ENCODE peak calls at places on chromosomes 6 and 20, in eight cellular contexts. X is SW 1271, N is T-helper 9 cell, E is germinal center, M is uterus, P is tibial nerve, S is GM13976, K is GM03348. Y is an unnamed sample.

GRCh38 chr6:132872923-132873322 is 58.6 kb downstream of the RPS12 start:
- DNase-seq in X (no peak), N (no peak), E (no peak), M (no peak), P (no peak), S (peak), K (no peak), Y (no peak)

GRCh38 chr20:8811801-8812594 is 256.9 kb upstream of the PLCB4 start:
- DNase-seq in X (no peak), N (no peak), E (no peak), M (peak), P (no peak), S (no peak), K (no peak), Y (no peak)

GRCh38 chr6:81690073-81690472 is 62.4 kb downstream of the TENT5A start:
- DNase-seq in X (no peak), N (no peak), E (no peak), M (no peak), P (no peak), S (no peak), K (no peak), Y (no peak)

GRCh38 chr20:3729811-3730550 is 2.5 kb upstream of the HSPA12B start:
- DNase-seq in X (no peak), N (no peak), E (no peak), M (no peak), P (no peak), S (no peak), K (no peak), Y (no peak)

GRCh38 chr6:112682088-112682487 is 335.0 kb downstream of the RFPL4B start:
- DNase-seq in X (no peak), N (no peak), E (no peak), M (no peak), P (no peak), S (no peak), K (no peak), Y (no peak)

GRCh38 chr20:50953196-50953595 is 5.1 kb downstream of the DPM1 start:
- DNase-seq in X (no peak), N (no peak), E (no peak), M (no peak), P (no peak), S (no peak), K (no peak), Y (no peak)

GRCh38 chr20:36847710-36848040 is 28.3 kb upstream of the TLDC2 start:
- DNase-seq in X (no peak), N (no peak), E (no peak), M (no peak), P (no peak), S (no peak), K (no peak), Y (no peak)

GRCh38 chr20:49792006-49792405 is 20.6 kb upstream of the SLC9A8 start:
- DNase-seq in X (no peak), N (no peak), E (no peak), M (no peak), P (no peak), S (no peak), K (no peak), Y (no peak)

GRCh38 chr6:56713285-56713684 is 70.6 kb upstream of the DST start:
- DNase-seq in X (peak), N (no peak), E (no peak), M (peak), P (peak), S (no peak), K (peak), Y (peak)

GRCh38 chr6:107209406-107209939 is 94.2 kb upstream of the BEND3 start:
- DNase-seq in X (no peak), N (no peak), E (no peak), M (no peak), P (no peak), S (no peak), K (no peak), Y (no peak)

GRCh38 chr6:132952468-132952867 is 138.1 kb downstream of the RPS12 start:
- DNase-seq in X (no peak), N (no peak), E (no peak), M (no peak), P (no peak), S (no peak), K (no peak), Y (no peak)

GRCh38 chr6:13447949-13448724 is 39.3 kb downstream of the GFOD1 start:
- DNase-seq in X (no peak), N (no peak), E (no peak), M (no peak), P (no peak), S (no peak), K (no peak), Y (no peak)

GRCh38 chr6:81772741-81773140 is 20.3 kb upstream of the TENT5A start:
- DNase-seq in X (no peak), N (no peak), E (no peak), M (no peak), P (no peak), S (peak), K (peak), Y (no peak)

GRCh38 chr20:8721098-8721497 is 347.8 kb upstream of the PLCB4 start:
- DNase-seq in X (peak), N (no peak), E (no peak), M (peak), P (peak), S (no peak), K (peak), Y (no peak)

GRCh38 chr6:57267586-57268293 is 45.6 kb upstream of the RAB23 start:
- DNase-seq in X (peak), N (peak), E (peak), M (peak), P (peak), S (no peak), K (peak), Y (no peak)

GRCh38 chr6:939526-940252 is 246.8 kb upstream of the EXOC2 start:
- DNase-seq in X (no peak), N (no peak), E (no peak), M (no peak), P (no peak), S (no peak), K (no peak), Y (no peak)

GRCh38 chr6:15623282-15624116 is 39.3 kb downstream of the DTNBP1 start:
- DNase-seq in X (no peak), N (no peak), E (peak), M (no peak), P (no peak), S (no peak), K (peak), Y (no peak)

GRCh38 chr6:135936606-135937005 is 85.1 kb downstream of the PDE7B start:
- DNase-seq in X (no peak), N (no peak), E (no peak), M (no peak), P (no peak), S (no peak), K (peak), Y (no peak)

GRCh38 chr6:109816452-109817374 is 125.6 kb downstream of the FIG4 start:
- DNase-seq in X (no peak), N (no peak), E (no peak), M (no peak), P (no peak), S (no peak), K (no peak), Y (no peak)

GRCh38 chr6:168674595-168674994 is 233.6 kb downstream of the SMOC2 start:
- DNase-seq in X (no peak), N (no peak), E (no peak), M (peak), P (no peak), S (no peak), K (no peak), Y (no peak)

GRCh38 chr6:157982297-157982579 is 575 bp downstream of the SYNJ2 start:
- DNase-seq in X (no peak), N (peak), E (peak), M (no peak), P (no peak), S (peak), K (peak), Y (no peak)

GRCh38 chr20:48489656-48490055 is 338.1 kb downstream of the PREX1 start:
- DNase-seq in X (no peak), N (no peak), E (no peak), M (no peak), P (no peak), S (peak), K (no peak), Y (no peak)

GRCh38 chr6:84762941-84763396 is 1.4 kb downstream of the TBX18 start:
- DNase-seq in X (no peak), N (no peak), E (no peak), M (no peak), P (peak), S (no peak), K (peak), Y (peak)

GRCh38 chr6:45816674-45817297 is 198.9 kb downstream of the CLIC5 start:
- DNase-seq in X (no peak), N (no peak), E (no peak), M (no peak), P (no peak), S (no peak), K (no peak), Y (no peak)

GRCh38 chr20:58233881-58234528 is 5.6 kb upstream of the ANKRD60 start:
- DNase-seq in X (no peak), N (peak), E (peak), M (no peak), P (peak), S (peak), K (peak), Y (no peak)

GRCh38 chr20:44460795-44461141 is 14.9 kb upstream of the TTPAL start:
- DNase-seq in X (no peak), N (no peak), E (no peak), M (no peak), P (peak), S (peak), K (peak), Y (no peak)

GRCh38 chr20:21513181-21513663 is 642 bp downstream of the NKX2-2 start:
- DNase-seq in X (no peak), N (no peak), E (no peak), M (no peak), P (no peak), S (peak), K (no peak), Y (no peak)

GRCh38 chr6:42727084-42727601 is 4.7 kb upstream of the PRPH2 start:
- DNase-seq in X (no peak), N (no peak), E (peak), M (peak), P (peak), S (no peak), K (no peak), Y (peak)

GRCh38 chr20:47252879-47253307 is 103.6 kb downstream of the ZMYND8 start:
- DNase-seq in X (no peak), N (no peak), E (no peak), M (no peak), P (no peak), S (no peak), K (no peak), Y (no peak)

GRCh38 chr6:125099211-125100017 is 54.2 kb upstream of the TPD52L1 start:
- DNase-seq in X (no peak), N (peak), E (peak), M (no peak), P (no peak), S (peak), K (peak), Y (no peak)

GRCh38 chr6:45832063-45832462 is 183.6 kb downstream of the CLIC5 start:
- DNase-seq in X (no peak), N (no peak), E (no peak), M (no peak), P (no peak), S (no peak), K (no peak), Y (no peak)